ENCODE peak calls at places on chromosomes 2 and 18, in five cellular contexts. V, N, J, R and L are unnamed samples.
A peak's percentile ranks its signal among the peaks of the same experiment; 100 is the strongest.

GRCh38 chr2:219439518-219439917 is 4.9 kb downstream of the SPEG start:
- DNase-seq in J (no peak), N (no peak), V (no peak), R (no peak), L (no peak)

GRCh38 chr2:234694244-234695013 is 197.5 kb upstream of the ARL4C start:
- DNase-seq in J (no peak), V (no peak), N (no peak), R (no peak), L (no peak)

GRCh38 chr2:221629478-221629877 is 57.4 kb upstream of the EPHA4 start:
- DNase-seq in N (no peak), R (no peak), J (no peak), V (no peak), L (no peak)

GRCh38 chr18:57543560-57543959 is 42.9 kb downstream of the FECH start:
- DNase-seq in N (no peak), J (no peak), V (no peak), R (peak; percentile 56), L (no peak)

GRCh38 chr2:54106631-54107454 is 8.6 kb upstream of the ACYP2 start:
- DNase-seq in R (no peak), V (peak; percentile 35), N (no peak), J (no peak), L (no peak)

GRCh38 chr2:209933499-209934458 is 68.7 kb upstream of the RPE start:
- DNase-seq in N (peak; percentile 30), J (no peak), V (no peak), R (no peak), L (no peak)

GRCh38 chr2:25276569-25277465 is 64.9 kb downstream of the DNMT3A start:
- DNase-seq in V (no peak), N (peak; percentile 82), R (no peak), J (peak; percentile 81), L (no peak)

GRCh38 chr18:76428396-76429261 is 66.4 kb downstream of the ZNF516 start:
- DNase-seq in N (no peak), R (no peak), J (no peak), V (no peak), L (no peak)

GRCh38 chr2:219871396-219871795 is 244.0 kb downstream of the SLC4A3 start:
- DNase-seq in J (no peak), R (no peak), V (no peak), N (no peak), L (peak; percentile 33)

GRCh38 chr2:105683145-105683544 is 61.6 kb upstream of the NCK2 start:
- DNase-seq in R (no peak), V (no peak), J (no peak), N (no peak), L (no peak)

GRCh38 chr18:9612215-9612830 is 2.0 kb downstream of the PPP4R1 start:
- DNase-seq in R (peak; percentile 6), N (no peak), V (peak; percentile 70), J (no peak), L (no peak)

GRCh38 chr2:219430633-219431615 is 3.7 kb upstream of the SPEG start:
- DNase-seq in V (peak; percentile 15), J (no peak), N (no peak), R (no peak), L (no peak)

GRCh38 chr18:58793361-58793760 is 71.3 kb upstream of the ZNF532 start:
- DNase-seq in J (no peak), N (no peak), V (no peak), R (no peak), L (no peak)

GRCh38 chr18:410103-410502 is 90.4 kb downstream of the COLEC12 start:
- DNase-seq in V (no peak), R (no peak), N (no peak), J (no peak), L (no peak)

GRCh38 chr2:207180741-207181140 is 15.0 kb upstream of the KLF7 start:
- DNase-seq in R (no peak), J (no peak), V (no peak), N (no peak), L (no peak)

GRCh38 chr2:27593240-27593639 is 10.4 kb downstream of the ZNF512 start:
- DNase-seq in V (no peak), N (no peak), J (no peak), R (no peak), L (no peak)

GRCh38 chr2:98868548-98869271 is 67.3 kb downstream of the CRACDL start:
- DNase-seq in N (no peak), R (no peak), J (no peak), V (peak; percentile 19), L (no peak)

GRCh38 chr18:64539852-64540251 is 391.0 kb upstream of the LINC00305 start:
- DNase-seq in V (no peak), R (no peak), J (no peak), N (no peak), L (no peak)

GRCh38 chr2:160343404-160343803 is 143.3 kb upstream of the ITGB6 start:
- DNase-seq in V (no peak), J (no peak), R (no peak), N (no peak), L (no peak)

GRCh38 chr18:49784427-49785185 is 28.7 kb downstream of the ACAA2 start:
- DNase-seq in R (no peak), N (no peak), V (no peak), J (no peak), L (no peak)

GRCh38 chr18:48996901-48997463 is 46.2 kb upstream of the SMAD7 start:
- DNase-seq in N (peak; percentile 39), V (no peak), R (no peak), J (no peak), L (no peak)

GRCh38 chr18:57801379-57802165 is 1.5 kb downstream of the ATP8B1 start:
- DNase-seq in R (no peak), N (no peak), V (no peak), J (peak; percentile 23), L (no peak)

GRCh38 chr2:3399403-3399802 is 19.9 kb downstream of the TRAPPC12 start:
- DNase-seq in J (no peak), V (no peak), N (no peak), R (no peak), L (no peak)

GRCh38 chr2:43059183-43059897 is 167.1 kb downstream of the ZFP36L2 start:
- DNase-seq in N (peak; percentile 87), V (peak; percentile 2), J (no peak), R (peak; percentile 74), L (no peak)

GRCh38 chr18:9334351-9335254 is at the start of gene TWSG1:
- DNase-seq in R (peak; percentile 71), V (peak; percentile 97), N (peak; percentile 97), J (peak; percentile 96), L (peak; percentile 38)

GRCh38 chr2:82994186-82994585 is 1464.9 kb downstream of the SUCLG1 start:
- DNase-seq in N (no peak), R (no peak), V (no peak), J (no peak), L (no peak)

GRCh38 chr2:66430906-66431619 is 3.9 kb upstream of the MEIS1 start:
- DNase-seq in J (no peak), R (no peak), N (no peak), V (peak; percentile 3), L (no peak)

GRCh38 chr2:202821538-202822160 is 49.9 kb downstream of the ICA1L start:
- DNase-seq in N (no peak), R (no peak), J (no peak), V (no peak), L (no peak)

GRCh38 chr2:1091895-1092585 is 141.4 kb downstream of the SNTG2 start:
- DNase-seq in V (no peak), J (no peak), N (no peak), R (no peak), L (no peak)

GRCh38 chr2:226057914-226058313 is 658.4 kb downstream of the NYAP2 start:
- DNase-seq in V (no peak), J (no peak), R (no peak), N (no peak), L (no peak)

GRCh38 chr2:48601349-48601748 is 16.3 kb upstream of the GTF2A1L start:
- DNase-seq in N (no peak), V (peak; percentile 64), R (peak; percentile 30), J (peak; percentile 59), L (no peak)

GRCh38 chr2:121480826-121481225 is 49.9 kb upstream of the RNU4ATAC start:
- DNase-seq in R (no peak), N (no peak), J (no peak), V (no peak), L (no peak)

GRCh38 chr2:37892436-37893114 is 32.5 kb upstream of the RMDN2 start:
- DNase-seq in V (no peak), J (no peak), R (no peak), N (no peak), L (no peak)

GRCh38 chr2:118613742-118614141 is 233.7 kb downstream of the EN1 start:
- DNase-seq in R (no peak), N (no peak), V (no peak), J (no peak), L (no peak)

GRCh38 chr2:99834426-99834825 is 308.0 kb downstream of the AFF3 start:
- DNase-seq in N (no peak), V (no peak), J (no peak), R (no peak), L (no peak)

GRCh38 chr2:140589696-140590095 is 1541.1 kb downstream of the LRP1B start:
- DNase-seq in V (no peak), R (no peak), J (no peak), N (no peak), L (no peak)